ENCODE peak calls at places on chromosome 3, in seven cellular contexts. Q is activated CD4-positive, CD25-positive, alpha-beta regulatory T cell treated with anti-CD3 and anti-CD28 coated beads, Interleukin-2, amount 50 U/mL, for 24 hours; A is T-cell; B is stimulated activated naive CD8-positive, alpha-beta T cell treated with anti-CD3 and anti-CD28 coated beads, Interleukin-15, amount 100 ng/mL, for 72 hours; X is gastroesophageal sphincter; P is aorta; M is natural killer cell treated with Interleukin-12 subunit alpha and Interleukin-12 subunit beta and Interleukin-15 and Interleukin-18, amount 100 ng/mL, for 72 hours. N is an unnamed sample.

GRCh38 chr3:99839613-99840012 is 22.0 kb downstream of the CMSS1 start:
- ATAC-seq in A (no peak), B (peak), P (no peak), X (no peak), Q (peak), M (no peak), N (no peak)

GRCh38 chr3:138389841-138390581 is 41.6 kb downstream of the MRAS start:
- ATAC-seq in Q (no peak), A (no peak), X (peak), B (no peak), P (peak), M (no peak), N (peak)

GRCh38 chr3:178385280-178385952 is 150.8 kb upstream of the KCNMB2 start:
- ATAC-seq in M (no peak), P (peak), A (no peak), X (peak), Q (peak), B (no peak), N (no peak)

GRCh38 chr3:124648551-124648950 is 81.7 kb upstream of the UMPS start:
- ATAC-seq in M (no peak), X (no peak), A (no peak), Q (no peak), P (no peak), B (no peak), N (peak)

GRCh38 chr3:23659274-23659673 is 146.5 kb upstream of the UBE2E1 start:
- ATAC-seq in X (no peak), P (no peak), M (no peak), B (no peak), Q (no peak), A (no peak), N (peak)

GRCh38 chr3:136149569-136150136 is 46.5 kb downstream of the MSL2 start:
- ATAC-seq in Q (peak), P (no peak), A (no peak), M (peak), B (peak), X (no peak), N (no peak)

GRCh38 chr3:186665484-186666188 is at the start of gene HRG:
- ATAC-seq in Q (no peak), B (no peak), P (no peak), A (no peak), M (no peak), X (no peak), N (no peak)

GRCh38 chr3:32430900-32431299 is 39.2 kb downstream of the CMTM7 start:
- ATAC-seq in X (no peak), A (no peak), P (no peak), B (no peak), M (no peak), Q (no peak), N (no peak)

GRCh38 chr3:129824926-129825541 is 68.5 kb downstream of the TMCC1 start:
- ATAC-seq in B (peak), M (no peak), A (peak), X (no peak), Q (peak), P (no peak), N (peak)

GRCh38 chr3:140395134-140396075 is 282.5 kb upstream of the TRIM42 start:
- ATAC-seq in X (no peak), Q (no peak), A (no peak), B (no peak), P (no peak), M (no peak), N (no peak)

GRCh38 chr3:195692361-195692700 is 28.4 kb upstream of the MUC20 start:
- ATAC-seq in X (no peak), A (no peak), Q (no peak), P (no peak), M (no peak), B (no peak), N (no peak)

GRCh38 chr3:184590795-184591194 is 29.2 kb downstream of the EPHB3 start:
- ATAC-seq in A (peak), M (no peak), X (no peak), P (no peak), Q (no peak), B (no peak), N (no peak)

GRCh38 chr3:106169351-106169750 is 300.5 kb upstream of the CBLB start:
- ATAC-seq in X (no peak), M (no peak), A (no peak), Q (no peak), P (no peak), B (no peak), N (no peak)